ENCODE peak calls at places on chromosomes 3 and 15, in four cellular contexts. A, X, M and K are unnamed samples.

GRCh38 chr15:55897560-55898336 is 95.7 kb downstream of the NEDD4 start:
- DNase-seq in A (peak), X (peak), M (peak), K (peak)

GRCh38 chr3:124033360-124034015 is 41.6 kb upstream of the ROPN1 start:
- DNase-seq in A (no peak), X (no peak), M (peak), K (no peak)

GRCh38 chr3:55443346-55443745 is 43.8 kb downstream of the WNT5A start:
- DNase-seq in A (no peak), X (no peak), M (no peak), K (no peak)

GRCh38 chr15:62950455-62950854 is 92.1 kb upstream of the TPM1 start:
- DNase-seq in A (no peak), X (no peak), M (no peak), K (no peak)

GRCh38 chr3:168267179-168267578 is 171.5 kb upstream of the GOLIM4 start:
- DNase-seq in A (no peak), X (no peak), M (no peak), K (no peak)

GRCh38 chr15:66287461-66288055 is 5.8 kb upstream of the DIS3L start:
- DNase-seq in A (peak), X (peak), M (peak), K (peak)

GRCh38 chr3:133977568-133977967 is 52.2 kb downstream of the SLCO2A1 start:
- DNase-seq in A (no peak), X (no peak), M (no peak), K (no peak)

GRCh38 chr15:30038667-30039523 is 43.9 kb upstream of the GOLGA8J start:
- DNase-seq in A (no peak), X (no peak), M (no peak), K (peak)

GRCh38 chr3:47425383-47425778 is 44.6 kb downstream of the PTPN23 start:
- DNase-seq in A (no peak), X (no peak), M (no peak), K (no peak)

GRCh38 chr3:152362086-152362485 is 93.4 kb downstream of the MBNL1 start:
- DNase-seq in A (no peak), X (no peak), M (no peak), K (no peak)

GRCh38 chr3:61679103-61679502 is 117.7 kb downstream of the PTPRG start:
- DNase-seq in A (no peak), X (no peak), M (no peak), K (no peak)

GRCh38 chr3:163490119-163490518 is 1588.2 kb downstream of the SI start:
- DNase-seq in A (peak), X (peak), M (peak), K (peak)

GRCh38 chr3:15820911-15821310 is 23.1 kb upstream of the ANKRD28 start:
- DNase-seq in A (no peak), X (no peak), M (peak), K (no peak)

GRCh38 chr15:57551717-57552677 is 39.7 kb upstream of the MYZAP start:
- DNase-seq in A (peak), X (no peak), M (peak), K (peak)

GRCh38 chr15:94266000-94266399 is 34.6 kb downstream of the MCTP2 start:
- DNase-seq in A (peak), X (no peak), M (no peak), K (no peak)

GRCh38 chr15:66900586-66901310 is 164.7 kb upstream of the SMAD3 start:
- DNase-seq in A (no peak), X (no peak), M (no peak), K (no peak)

GRCh38 chr3:132016061-132017041 is 18.5 kb downstream of the CPNE4 start:
- DNase-seq in A (peak), X (no peak), M (peak), K (peak)

GRCh38 chr3:30779686-30780287 is 114.7 kb downstream of the GADL1 start:
- DNase-seq in A (peak), X (peak), M (peak), K (peak)

GRCh38 chr3:171285287-171285686 is 174.9 kb downstream of the TNIK start:
- DNase-seq in A (peak), X (no peak), M (no peak), K (peak)

GRCh38 chr15:25022233-25022632 is 67.4 kb downstream of the SNRPN start:
- DNase-seq in A (peak), X (no peak), M (peak), K (peak)

GRCh38 chr3:160154033-160154432 is 71.2 kb upstream of the C3orf80 start:
- DNase-seq in A (no peak), X (no peak), M (peak), K (no peak)

GRCh38 chr15:77335298-77335697 is 84.6 kb downstream of the PEAK1 start:
- DNase-seq in A (no peak), X (no peak), M (no peak), K (no peak)

GRCh38 chr3:18222686-18223085 is 202.5 kb downstream of the SATB1 start:
- DNase-seq in A (no peak), X (no peak), M (no peak), K (no peak)

GRCh38 chr3:28050120-28050519 is 191.3 kb upstream of the CMC1 start:
- DNase-seq in A (no peak), X (no peak), M (no peak), K (no peak)

GRCh38 chr15:39585394-39585841 is 4.5 kb downstream of the THBS1 start:
- DNase-seq in A (peak), X (no peak), M (peak), K (no peak)

GRCh38 chr15:61910839-61911369 is 149.3 kb downstream of the VPS13C start:
- DNase-seq in A (no peak), X (no peak), M (no peak), K (no peak)

GRCh38 chr15:98174286-98174685 is 213.8 kb downstream of the ARRDC4 start:
- DNase-seq in A (peak), X (no peak), M (peak), K (peak)

GRCh38 chr15:98177950-98178848 is 217.7 kb downstream of the ARRDC4 start:
- DNase-seq in A (peak), X (peak), M (peak), K (peak)
- TF ChIP-seq CTCF in A (peak), X (peak), M (peak), K (peak)

GRCh38 chr15:38453971-38454686 is at the start of gene FAM98B:
- DNase-seq in A (peak), X (peak), M (peak), K (peak)
- TF ChIP-seq CTCF in A (peak), X (peak), M (peak), K (no peak)

DNA sequence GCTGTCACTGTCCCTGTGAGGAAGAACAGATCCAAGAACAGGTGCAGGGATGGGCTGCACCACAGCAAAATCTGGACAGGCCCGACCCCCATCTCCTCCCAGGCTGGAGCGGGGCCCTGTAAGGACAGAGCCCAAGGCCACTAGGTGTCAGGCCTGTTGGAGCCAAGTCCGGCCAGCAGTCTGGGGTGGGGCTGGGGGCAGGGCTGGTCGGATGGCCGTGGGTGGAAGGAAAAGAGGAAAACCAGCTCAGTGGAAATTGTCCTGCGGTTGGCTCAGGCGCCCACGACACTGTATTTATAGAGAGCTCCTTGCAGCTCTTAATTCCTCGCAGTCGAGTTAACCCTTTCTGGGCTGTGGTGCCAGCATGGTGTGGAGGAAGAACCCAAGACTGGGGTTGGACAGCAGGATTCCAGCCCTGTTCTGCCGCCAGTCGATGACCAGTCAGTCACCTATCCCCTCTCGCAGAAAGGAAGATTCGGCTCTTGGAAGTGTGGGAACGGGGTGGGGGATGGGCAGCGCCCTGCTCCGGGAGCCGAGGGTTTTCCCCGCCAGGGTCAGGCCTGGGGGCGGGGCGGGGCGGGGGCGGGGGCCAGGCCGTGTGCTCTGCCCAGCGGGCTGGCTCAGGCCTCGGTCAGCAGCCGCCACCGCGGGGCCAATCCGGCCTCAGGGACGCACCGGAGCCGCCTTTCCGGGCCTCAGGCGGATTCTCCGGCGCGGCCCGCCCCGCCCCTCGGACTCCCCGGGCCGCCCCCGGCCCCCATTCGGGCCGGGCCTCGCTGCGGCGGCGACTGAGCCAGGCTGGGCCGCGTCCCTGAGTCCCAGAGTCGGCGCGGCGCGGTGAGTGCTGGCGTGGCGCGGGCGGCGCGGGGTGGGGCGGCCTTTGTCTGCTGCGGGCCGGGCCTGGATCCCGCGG is at the start of gene CD276:
- DNase-seq in A (no peak), X (no peak), M (peak), K (peak)
- TF ChIP-seq CTCF in A (no peak), X (no peak), M (peak), K (no peak)

GRCh38 chr15:38354321-38354929 is 99.5 kb upstream of the FAM98B start:
- DNase-seq in A (peak), X (peak), M (peak), K (peak)
- TF ChIP-seq CTCF in A (peak), X (peak), M (peak), K (peak)

GRCh38 chr3:150681037-150681436 is 22.7 kb downstream of the ERICH6 start:
- DNase-seq in A (no peak), X (peak), M (no peak), K (no peak)
- TF ChIP-seq CTCF in A (no peak), X (no peak), M (no peak), K (no peak)

DNA sequence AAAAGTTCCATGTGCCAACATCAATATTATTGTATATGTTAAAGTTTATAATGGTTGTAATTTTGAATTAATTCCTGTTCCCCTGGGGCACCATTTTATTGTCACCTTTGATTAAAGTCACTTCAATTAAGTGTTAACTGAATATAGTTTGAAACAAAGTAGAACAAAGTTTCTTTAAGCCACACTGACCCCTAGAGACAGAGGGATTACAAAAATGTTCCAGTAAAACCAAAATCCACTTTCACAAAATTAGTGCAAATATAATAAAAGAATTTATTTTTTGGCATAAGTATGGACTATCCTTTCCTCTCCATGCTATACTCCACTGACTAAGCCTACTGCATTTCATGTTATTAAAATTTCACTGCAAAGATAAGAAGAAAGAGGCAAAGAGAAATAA is 123.9 kb downstream of the ZMAT3 start:
- DNase-seq in A (no peak), X (no peak), M (no peak), K (no peak)
- TF ChIP-seq CTCF in A (no peak), X (peak), M (no peak), K (peak)